ENCODE peak calls at places on chromosomes 4 and X, in seven cellular contexts. O, Y, I, A, F, B and L are unnamed samples.

GRCh38 chr4:185657191-185657590 is 121.9 kb upstream of the PDLIM3 start:
- DNase-seq in O (no peak), Y (no peak), I (no peak), A (no peak), F (no peak), B (no peak), L (no peak)

GRCh38 chrX:104641176-104641575 is 75.2 kb downstream of the IL1RAPL2 start:
- DNase-seq in O (no peak), Y (no peak), I (no peak), A (no peak), F (no peak), B (no peak), L (no peak)

GRCh38 chr4:87985097-87985886 is 9.8 kb downstream of the SPP1 start:
- DNase-seq in O (no peak), Y (peak), I (peak), A (peak), F (peak), B (peak), L (no peak)

GRCh38 chr4:115927382-115927781 is 814.0 kb upstream of the NDST4 start:
- DNase-seq in O (no peak), Y (no peak), I (no peak), A (no peak), F (no peak), B (no peak), L (no peak)

GRCh38 chr4:10458190-10458589 is 964 bp upstream of the ZNF518B start:
- DNase-seq in O (no peak), Y (peak), I (no peak), A (no peak), F (no peak), B (no peak), L (no peak)

GRCh38 chr4:173878701-173879100 is 348.7 kb upstream of the HAND2 start:
- DNase-seq in O (no peak), Y (no peak), I (no peak), A (peak), F (no peak), B (peak), L (peak)

GRCh38 chr4:16289872-16290554 is 63.7 kb upstream of the TAPT1 start:
- DNase-seq in O (no peak), Y (no peak), I (no peak), A (peak), F (no peak), B (peak), L (no peak)

GRCh38 chr4:67447873-67448272 is 97.4 kb downstream of the CENPC start:
- DNase-seq in O (no peak), Y (no peak), I (no peak), A (no peak), F (no peak), B (no peak), L (no peak)

GRCh38 chr4:79652232-79652631 is 244.2 kb upstream of the GK2 start:
- DNase-seq in O (no peak), Y (no peak), I (no peak), A (no peak), F (no peak), B (peak), L (no peak)

GRCh38 chr4:158020175-158020574 is 152.7 kb downstream of the GASK1B start:
- DNase-seq in O (no peak), Y (no peak), I (peak), A (peak), F (no peak), B (peak), L (no peak)

GRCh38 chrX:11480626-11481025 is 185.1 kb downstream of the ARHGAP6 start:
- DNase-seq in O (no peak), Y (no peak), I (no peak), A (no peak), F (no peak), B (no peak), L (no peak)

GRCh38 chr4:2797545-2798305 is 4.8 kb downstream of the SH3BP2 start:
- DNase-seq in O (no peak), Y (peak), I (no peak), A (no peak), F (peak), B (no peak), L (no peak)

GRCh38 chrX:49101629-49101984 is 21.9 kb upstream of the WDR45 start:
- DNase-seq in O (no peak), Y (no peak), I (no peak), A (no peak), F (peak), B (no peak), L (no peak)

GRCh38 chrX:20019672-20020365 is 29.0 kb upstream of the BCLAF3 start:
- DNase-seq in O (no peak), Y (no peak), I (no peak), A (no peak), F (no peak), B (no peak), L (no peak)

GRCh38 chrX:12701625-12702024 is 89.6 kb upstream of the PRPS2 start:
- DNase-seq in O (no peak), Y (peak), I (peak), A (peak), F (peak), B (peak), L (no peak)

GRCh38 chr4:33649015-33649414 is 2595.3 kb downstream of the ARAP2 start:
- DNase-seq in O (no peak), Y (no peak), I (peak), A (peak), F (no peak), B (peak), L (no peak)

GRCh38 chr4:99945718-99946345 is 586 bp downstream of the DNAJB14 start:
- DNase-seq in O (no peak), Y (no peak), I (peak), A (peak), F (no peak), B (peak), L (no peak)

GRCh38 chr4:53507671-53508286 is 83.5 kb downstream of the LNX1 start:
- DNase-seq in O (no peak), Y (no peak), I (no peak), A (no peak), F (no peak), B (peak), L (peak)

GRCh38 chr4:21991050-21991449 is 42.5 kb upstream of the KCNIP4 start:
- DNase-seq in O (no peak), Y (no peak), I (no peak), A (no peak), F (no peak), B (peak), L (no peak)

GRCh38 chr4:97106161-97106560 is 1037.1 kb downstream of the STPG2 start:
- DNase-seq in O (no peak), Y (no peak), I (no peak), A (no peak), F (no peak), B (no peak), L (no peak)

GRCh38 chr4:150743564-150744342 is 161.8 kb downstream of the MAB21L2 start:
- DNase-seq in O (no peak), Y (no peak), I (peak), A (no peak), F (no peak), B (no peak), L (no peak)

GRCh38 chr4:147078875-147079658 is 133.4 kb upstream of the TTC29 start:
- DNase-seq in O (no peak), Y (no peak), I (peak), A (no peak), F (peak), B (no peak), L (no peak)

GRCh38 chr4:25308266-25308665 is 4.3 kb upstream of the ZCCHC4 start:
- DNase-seq in O (no peak), Y (no peak), I (peak), A (no peak), F (no peak), B (no peak), L (no peak)

GRCh38 chrX:52852110-52852872 is 15.6 kb downstream of the XAGE3 start:
- DNase-seq in O (no peak), Y (no peak), I (peak), A (no peak), F (no peak), B (peak), L (no peak)

GRCh38 chr4:176549161-176549865 is 229.5 kb downstream of the SPCS3 start:
- DNase-seq in O (no peak), Y (no peak), I (peak), A (no peak), F (no peak), B (peak), L (no peak)

GRCh38 chrX:37684918-37685317 is 673 bp upstream of the XK start:
- DNase-seq in O (no peak), Y (no peak), I (no peak), A (peak), F (no peak), B (no peak), L (no peak)

GRCh38 chr4:140358281-140358680 is 15.2 kb upstream of the SCOC start:
- DNase-seq in O (no peak), Y (no peak), I (no peak), A (no peak), F (no peak), B (no peak), L (no peak)

GRCh38 chr4:64781737-64782326 is 372.6 kb upstream of the TECRL start:
- DNase-seq in O (no peak), Y (no peak), I (peak), A (peak), F (no peak), B (peak), L (no peak)

GRCh38 chr4:95181446-95182306 is 367.1 kb downstream of the UNC5C start:
- DNase-seq in O (no peak), Y (no peak), I (no peak), A (no peak), F (no peak), B (no peak), L (no peak)

GRCh38 chr4:136918772-136919171 is 613.5 kb downstream of the PCDH18 start:
- DNase-seq in O (no peak), Y (no peak), I (no peak), A (no peak), F (no peak), B (no peak), L (no peak)

GRCh38 chr4:6472387-6473263 is at the start of gene PPP2R2C:
- DNase-seq in O (peak), Y (no peak), I (no peak), A (peak), F (no peak), B (no peak), L (peak)

GRCh38 chr4:16827762-16828724 is 70.4 kb downstream of the LDB2 start:
- DNase-seq in O (no peak), Y (no peak), I (no peak), A (no peak), F (no peak), B (no peak), L (no peak)

GRCh38 chr4:17356926-17357325 is 155.0 kb downstream of the QDPR start:
- DNase-seq in O (no peak), Y (no peak), I (no peak), A (no peak), F (no peak), B (no peak), L (no peak)

GRCh38 chr4:4803904-4804296 is 55.6 kb upstream of the MSX1 start:
- DNase-seq in O (no peak), Y (no peak), I (no peak), A (no peak), F (no peak), B (no peak), L (no peak)

GRCh38 chr4:36399762-36400353 is 118.4 kb downstream of the DTHD1 start:
- DNase-seq in O (no peak), Y (no peak), I (no peak), A (peak), F (no peak), B (peak), L (no peak)

GRCh38 chrX:152601848-152602616 is 35.7 kb upstream of the GABRQ start:
- DNase-seq in O (no peak), Y (no peak), I (peak), A (peak), F (no peak), B (no peak), L (no peak)
- TF ChIP-seq CTCF in O (no peak), Y (no peak), I (no peak), A (no peak), F (no peak), B (no peak), L (no peak)

GRCh38 chr4:747546-748170 is 42.0 kb downstream of the PCGF3 start:
- DNase-seq in O (no peak), Y (no peak), I (no peak), A (no peak), F (no peak), B (no peak), L (no peak)

GRCh38 chr4:752196-752861 is 46.7 kb downstream of the PCGF3 start:
- DNase-seq in O (no peak), Y (no peak), I (no peak), A (no peak), F (no peak), B (no peak), L (no peak)

GRCh38 chr4:749771-750666 is 44.4 kb downstream of the PCGF3 start:
- DNase-seq in O (no peak), Y (no peak), I (no peak), A (no peak), F (no peak), B (peak), L (peak)

GRCh38 chr4:751676-752075 is 46.0 kb downstream of the PCGF3 start:
- DNase-seq in O (no peak), Y (no peak), I (no peak), A (no peak), F (no peak), B (no peak), L (no peak)

DNA sequence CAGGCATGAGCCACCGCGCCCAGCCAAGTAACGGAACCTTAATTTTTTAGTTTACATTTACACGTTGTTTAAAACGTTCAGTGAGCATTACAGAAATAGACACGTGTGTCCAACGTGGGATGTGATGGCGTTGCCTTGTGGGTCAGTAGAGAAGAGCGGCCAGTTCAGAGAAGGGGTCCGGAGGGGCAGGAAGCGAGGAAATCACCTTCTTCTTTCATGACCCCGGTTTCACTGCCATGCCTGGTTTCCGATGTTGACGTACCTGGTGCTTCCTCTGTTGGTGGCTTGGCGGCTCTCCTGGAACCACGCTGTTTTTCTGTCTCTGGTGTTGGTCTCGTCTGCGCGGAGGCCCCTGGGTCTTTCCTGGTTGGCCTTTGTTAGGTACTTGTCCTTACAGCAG is 42.8 kb downstream of the PCGF3 start:
- DNase-seq in O (no peak), Y (no peak), I (no peak), A (no peak), F (no peak), B (no peak), L (no peak)
- H3K27ac ChIP-seq in O (no peak), Y (no peak), I (no peak), A (no peak), F (no peak), B (no peak), L (no peak)

DNA sequence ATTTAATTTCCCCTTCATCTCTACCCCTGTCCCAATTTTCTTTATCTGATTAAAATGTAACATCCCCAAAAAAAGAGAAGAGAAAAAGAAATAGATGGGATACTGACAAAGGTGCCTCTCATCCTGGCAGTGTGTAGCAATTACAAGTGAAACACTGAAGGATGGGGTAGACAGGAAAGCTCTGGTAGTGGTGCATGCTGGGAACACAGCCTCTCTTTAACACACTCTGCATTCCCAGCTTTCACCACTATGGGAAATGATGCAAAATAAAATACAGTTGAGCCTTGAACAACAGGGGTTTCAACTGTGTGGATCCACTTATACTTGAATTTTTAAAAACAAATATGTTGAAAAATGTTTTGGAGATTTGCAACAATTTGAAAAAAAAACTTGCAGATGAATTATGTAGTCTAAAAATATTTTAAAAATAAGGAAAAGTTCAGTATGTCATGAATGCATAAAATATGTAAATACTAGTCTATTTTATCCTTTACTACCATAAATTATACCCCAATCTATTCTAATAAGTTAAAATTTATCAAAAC is 239.2 kb upstream of the DDX53 start:
- DNase-seq in O (no peak), Y (no peak), I (no peak), A (no peak), F (no peak), B (no peak), L (no peak)
- TF ChIP-seq CTCF in O (no peak), Y (no peak), I (no peak), A (no peak), F (no peak), B (no peak), L (no peak)

GRCh38 chrX:72395252-72395651 is 89.5 kb upstream of the CITED1 start:
- DNase-seq in O (no peak), Y (no peak), I (no peak), A (no peak), F (no peak), B (peak), L (no peak)

GRCh38 chrX:72392816-72393800 is 87.4 kb upstream of the CITED1 start:
- DNase-seq in O (no peak), Y (no peak), I (no peak), A (no peak), F (no peak), B (peak), L (no peak)

GRCh38 chrX:72394518-72395163 is 88.9 kb upstream of the CITED1 start:
- DNase-seq in O (no peak), Y (no peak), I (no peak), A (no peak), F (no peak), B (peak), L (no peak)

GRCh38 chrX:72393836-72394517 is 88.3 kb upstream of the CITED1 start:
- DNase-seq in O (no peak), Y (no peak), I (no peak), A (no peak), F (no peak), B (peak), L (no peak)

GRCh38 chrX:72396117-72396516 is 90.4 kb upstream of the CITED1 start:
- DNase-seq in O (no peak), Y (no peak), I (no peak), A (no peak), F (no peak), B (no peak), L (no peak)
- H3K27ac ChIP-seq in O (no peak), Y (no peak), I (no peak), A (no peak), F (no peak), B (no peak), L (no peak)

GRCh38 chr4:8435656-8436121 is 4.8 kb downstream of the ACOX3 start:
- DNase-seq in O (no peak), Y (no peak), I (peak), A (no peak), F (no peak), B (peak), L (no peak)
- TF ChIP-seq CTCF in O (no peak), Y (no peak), I (no peak), A (no peak), F (no peak), B (no peak), L (no peak)

DNA sequence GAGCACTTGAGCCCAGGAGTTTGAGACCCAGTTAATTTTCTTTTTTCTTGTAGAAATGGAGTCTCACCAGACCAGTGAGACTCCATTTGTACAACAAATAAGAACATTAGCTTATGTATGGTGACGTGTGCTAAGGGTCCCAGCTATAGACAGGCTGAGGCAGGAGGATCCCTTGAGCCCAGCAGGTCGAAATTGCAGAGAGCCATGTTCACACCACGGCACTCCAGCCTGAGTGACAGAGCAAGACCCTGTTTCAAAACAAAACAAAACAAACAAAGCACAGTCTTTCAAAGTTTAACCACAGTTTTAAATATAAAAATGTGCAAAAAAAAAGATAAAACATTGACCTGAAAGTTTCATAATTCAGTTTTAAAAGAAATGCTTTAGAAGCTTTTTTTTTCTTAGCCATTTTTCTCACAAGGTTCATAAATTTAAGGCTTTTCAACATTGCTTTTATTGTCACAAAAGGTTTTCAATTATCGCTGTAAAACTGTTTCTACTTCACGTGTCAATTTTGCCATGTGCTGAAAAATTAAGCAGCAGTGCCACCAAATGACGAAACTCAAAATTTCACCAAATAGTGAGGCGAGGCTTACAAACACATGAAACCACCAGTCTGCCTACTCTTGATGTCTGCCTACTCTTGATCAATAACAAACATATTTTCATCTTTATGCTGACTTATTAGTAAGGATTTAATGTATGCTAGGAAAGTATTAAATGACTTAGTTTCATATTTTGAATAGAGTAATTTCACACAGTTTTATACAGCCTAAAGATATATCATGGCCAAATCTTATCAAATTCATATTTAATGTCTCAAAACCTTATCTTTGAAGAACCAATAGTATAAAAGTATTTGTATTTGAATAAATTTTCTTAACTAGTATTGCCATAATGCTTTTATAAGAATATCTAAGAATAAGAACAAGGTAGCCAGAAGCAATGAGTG is 126.3 kb downstream of the NEK1 start:
- DNase-seq in O (no peak), Y (no peak), I (peak), A (peak), F (no peak), B (peak), L (no peak)
- H3K27ac ChIP-seq in O (no peak), Y (no peak), I (peak), A (no peak), F (no peak), B (no peak), L (no peak)

GRCh38 chr4:70504733-70505132 is 13.6 kb upstream of the AMTN start:
- DNase-seq in O (no peak), Y (no peak), I (no peak), A (no peak), F (no peak), B (no peak), L (no peak)

GRCh38 chr4:70508801-70509200 is 9.6 kb upstream of the AMTN start:
- DNase-seq in O (no peak), Y (no peak), I (no peak), A (no peak), F (no peak), B (no peak), L (no peak)

DNA sequence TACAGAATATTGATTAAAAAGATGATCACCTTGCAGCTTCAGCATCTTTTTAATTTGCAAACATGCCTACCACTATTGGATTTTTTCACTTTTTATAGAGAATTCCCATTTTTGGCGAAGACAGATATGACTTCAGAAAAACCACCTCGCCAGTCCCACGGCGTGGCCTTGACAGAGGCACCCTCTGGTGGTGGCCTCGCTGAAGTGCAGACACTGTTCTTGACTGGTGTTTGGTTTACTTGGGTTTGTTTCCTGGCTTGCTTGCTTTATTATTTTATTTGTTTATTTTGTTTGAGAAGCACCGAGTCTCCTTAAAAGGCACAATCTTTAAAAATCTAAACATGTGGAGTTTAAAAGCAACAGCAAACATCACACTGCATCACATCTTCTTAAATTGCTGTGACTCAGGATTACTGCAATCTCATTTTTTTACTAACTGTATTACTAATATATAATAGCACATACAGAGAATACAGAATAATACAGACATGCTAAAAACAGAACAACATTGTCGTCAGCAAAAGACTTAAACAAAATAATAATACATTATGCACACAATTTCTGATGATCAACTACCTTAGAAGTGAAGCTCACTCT is 13.1 kb upstream of the AMTN start:
- DNase-seq in O (no peak), Y (peak), I (peak), A (peak), F (peak), B (peak), L (no peak)
- TF ChIP-seq CTCF in O (peak), Y (peak), I (peak), A (peak), F (peak), B (peak), L (peak)